ENCODE peak calls at places on chromosomes 11 and 22, in ten cellular contexts. M, D, R, K, V, G, T, I, S and F are unnamed samples.

GRCh38 chr11:20483931-20484330 is 96.4 kb downstream of the PRMT3 start:
- DNase-seq in M (no peak), G (no peak), R (no peak), V (no peak), D (no peak), S (no peak), T (no peak), K (no peak), I (no peak), F (no peak)

GRCh38 chr22:28112548-28113043 is 193.5 kb upstream of the PITPNB start:
- DNase-seq in R (no peak), D (no peak), I (no peak), S (no peak), M (peak), K (no peak), G (no peak), V (no peak), T (peak), F (peak)

GRCh38 chr11:107713009-107713408 is 1.2 kb upstream of the SLN start:
- DNase-seq in D (no peak), M (no peak), V (no peak), I (no peak), G (no peak), T (no peak), S (no peak), K (no peak), R (no peak), F (no peak)

GRCh38 chr22:27473533-27473932 is 328.0 kb downstream of the MN1 start:
- DNase-seq in T (no peak), V (no peak), I (no peak), D (no peak), G (no peak), K (no peak), M (no peak), R (no peak), S (no peak), F (peak)

GRCh38 chr11:125153837-125154236 is 10.7 kb upstream of the PKNOX2 start:
- DNase-seq in D (no peak), V (no peak), M (no peak), R (no peak), G (no peak), T (no peak), S (no peak), K (no peak), I (no peak), F (peak)

GRCh38 chr11:100684101-100685065 is 2.7 kb upstream of the ARHGAP42 start:
- DNase-seq in V (no peak), K (no peak), T (no peak), S (no peak), R (no peak), I (no peak), G (no peak), D (no peak), M (peak), F (no peak)

GRCh38 chr11:118998388-118998717 is 415 bp downstream of the CENATAC start:
- DNase-seq in M (no peak), S (no peak), T (no peak), I (no peak), D (peak), V (no peak), K (no peak), G (no peak), R (no peak), F (no peak)

GRCh38 chr11:96103102-96103501 is 179.2 kb upstream of the MTMR2 start:
- DNase-seq in D (no peak), M (peak), S (no peak), K (no peak), T (no peak), I (no peak), G (no peak), R (no peak), V (no peak), F (no peak)

GRCh38 chr11:3021125-3021524 is 29.0 kb upstream of the NAP1L4 start:
- DNase-seq in I (no peak), G (peak), K (no peak), D (peak), M (peak), V (no peak), T (peak), R (no peak), S (peak), F (peak)